ENCODE peak calls at places on chromosomes 5 and 9, in four cellular contexts. C, E, T and V are unnamed samples.

GRCh38 chr5:106699198-106699597 is 971.5 kb downstream of the EFNA5 start:
- DNase-seq in E (no peak), C (no peak), T (no peak), V (no peak)

GRCh38 chr5:570886-571285 is 41.3 kb upstream of the CEP72 start:
- DNase-seq in T (no peak), C (no peak), E (no peak), V (no peak)

GRCh38 chr5:36657563-36657995 is 51.2 kb downstream of the SLC1A3 start:
- DNase-seq in C (no peak), E (peak), T (peak), V (peak)

GRCh38 chr5:169521366-169521983 is 62.1 kb upstream of the SPDL1 start:
- DNase-seq in C (no peak), E (no peak), T (no peak), V (peak)

GRCh38 chr5:31291323-31291854 is 97.9 kb downstream of the CDH6 start:
- DNase-seq in T (peak), C (no peak), E (no peak), V (no peak)

GRCh38 chr5:134526483-134527155 is 1.1 kb downstream of the JADE2 start:
- DNase-seq in E (no peak), T (peak), C (no peak), V (peak)

GRCh38 chr9:385818-386398 is 171.2 kb downstream of the DOCK8 start:
- DNase-seq in T (peak), C (peak), E (peak), V (peak)

GRCh38 chr9:23123048-23123632 is 676.5 kb downstream of the DMRTA1 start:
- DNase-seq in E (no peak), T (peak), C (no peak), V (peak)

GRCh38 chr9:133064241-133065069 is 2.7 kb downstream of the CEL start:
- DNase-seq in T (no peak), E (no peak), C (no peak), V (no peak)

GRCh38 chr5:156528673-156529072 is 201.7 kb downstream of the SGCD start:
- DNase-seq in E (no peak), C (no peak), T (no peak), V (no peak)

GRCh38 chr5:173707392-173707791 is 90.9 kb upstream of the BOD1 start:
- DNase-seq in E (no peak), C (no peak), T (peak), V (peak)

GRCh38 chr5:169602535-169602934 is 19.0 kb downstream of the SPDL1 start:
- DNase-seq in T (peak), C (no peak), E (no peak), V (no peak)

GRCh38 chr9:97593960-97594359 is 39.2 kb downstream of the TSTD2 start:
- DNase-seq in C (no peak), E (no peak), T (peak), V (no peak)

GRCh38 chr9:138103824-138104206 is 226.2 kb downstream of the CACNA1B start:
- DNase-seq in T (no peak), E (no peak), C (no peak), V (no peak)

GRCh38 chr9:101311759-101312420 is 72.9 kb downstream of the BAAT start:
- DNase-seq in T (peak), C (peak), E (peak), V (peak)

GRCh38 chr5:124059200-124059599 is 547.2 kb downstream of the CSNK1G3 start:
- DNase-seq in C (no peak), T (peak), E (no peak), V (no peak)

GRCh38 chr5:168467755-168468280 is 18.5 kb upstream of the RARS1 start:
- DNase-seq in T (no peak), C (no peak), E (no peak), V (no peak)

GRCh38 chr9:112078432-112078831 is 96.7 kb downstream of the SUSD1 start:
- DNase-seq in C (no peak), E (peak), T (no peak), V (no peak)

GRCh38 chr9:112072721-112073553 is 102.2 kb downstream of the SUSD1 start:
- DNase-seq in E (peak), T (peak), C (no peak), V (peak)

GRCh38 chr9:112075009-112075378 is 100.1 kb downstream of the SUSD1 start:
- DNase-seq in T (no peak), E (no peak), C (no peak), V (no peak)

GRCh38 chr9:112074250-112075008 is 100.7 kb downstream of the SUSD1 start:
- DNase-seq in E (peak), C (no peak), T (peak), V (peak)

GRCh38 chr9:112076814-112077213 is 98.3 kb downstream of the SUSD1 start:
- DNase-seq in E (no peak), C (no peak), T (no peak), V (no peak)
- H3K4me3 ChIP-seq in E (no peak), C (no peak), T (no peak), V (no peak)

GRCh38 chr9:111414406-111414805 is 69.8 kb downstream of the ECPAS start:
- DNase-seq in E (no peak), C (no peak), T (no peak), V (no peak)
- H3K4me3 ChIP-seq in E (no peak), C (no peak), T (no peak), V (no peak)

DNA sequence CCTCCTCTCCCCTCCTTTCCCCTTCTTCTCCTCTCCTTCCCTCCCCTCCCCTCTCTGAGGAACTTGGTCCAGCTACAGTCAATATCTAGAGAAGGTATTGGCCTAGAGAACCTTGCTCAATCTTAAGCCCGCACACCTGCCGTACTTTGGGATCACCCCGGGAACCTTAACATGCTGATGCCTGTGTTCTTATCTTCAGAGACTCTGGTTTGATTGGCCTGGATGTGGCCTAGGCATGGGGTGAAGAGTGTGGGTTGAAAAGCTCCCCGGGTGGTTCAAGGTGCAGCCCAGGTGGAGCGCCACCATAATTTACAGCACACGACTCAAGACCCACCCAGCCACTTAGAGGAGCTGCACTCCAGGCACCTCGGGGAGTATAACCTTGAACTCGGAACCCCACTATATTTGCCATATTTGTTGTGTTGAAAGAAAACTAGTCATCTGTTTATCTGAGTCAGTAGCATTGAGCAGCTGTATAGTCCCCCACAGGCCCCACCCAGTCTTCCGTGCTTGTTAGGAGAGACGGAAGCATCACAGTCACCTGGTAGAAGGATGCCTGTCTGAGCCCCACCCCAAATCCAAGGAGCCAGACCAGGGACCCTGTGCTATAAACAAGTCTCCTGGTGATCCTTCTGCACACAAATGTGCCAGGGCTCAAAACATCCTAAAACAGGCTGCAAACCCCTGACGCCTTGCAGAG is 14.4 kb upstream of the PHF19 start:
- DNase-seq in T (no peak), E (no peak), C (no peak), V (no peak)
- H3K4me3 ChIP-seq in T (no peak), E (no peak), C (no peak), V (no peak)

DNA sequence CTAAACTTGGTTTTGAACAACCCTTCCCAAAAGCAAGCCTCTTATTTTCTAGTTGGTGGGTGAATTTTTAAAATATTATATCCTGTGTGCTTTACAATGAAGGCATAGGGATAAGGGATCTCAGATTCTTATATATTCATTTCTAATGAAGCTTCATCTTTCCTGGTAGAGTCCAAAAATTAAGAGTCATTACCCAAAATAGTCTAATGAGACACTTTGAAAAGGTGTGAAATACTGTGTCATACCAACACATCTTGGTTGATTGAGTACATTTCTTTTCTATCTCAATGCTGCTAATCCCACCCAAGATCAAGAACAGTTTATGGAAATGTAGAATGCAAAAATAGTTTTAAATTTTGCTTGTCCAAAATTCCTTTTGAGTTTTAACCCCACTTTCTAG is 7.4 kb downstream of the EBF1 start:
- DNase-seq in C (no peak), T (no peak), E (no peak), V (no peak)
- H3K4me3 ChIP-seq in C (no peak), T (no peak), E (no peak), V (no peak)

GRCh38 chr5:166493042-166493441 is 1798.4 kb upstream of the WWC1 start:
- DNase-seq in C (no peak), T (no peak), E (no peak), V (no peak)
- H3K4me3 ChIP-seq in C (no peak), T (no peak), E (no peak), V (no peak)

DNA sequence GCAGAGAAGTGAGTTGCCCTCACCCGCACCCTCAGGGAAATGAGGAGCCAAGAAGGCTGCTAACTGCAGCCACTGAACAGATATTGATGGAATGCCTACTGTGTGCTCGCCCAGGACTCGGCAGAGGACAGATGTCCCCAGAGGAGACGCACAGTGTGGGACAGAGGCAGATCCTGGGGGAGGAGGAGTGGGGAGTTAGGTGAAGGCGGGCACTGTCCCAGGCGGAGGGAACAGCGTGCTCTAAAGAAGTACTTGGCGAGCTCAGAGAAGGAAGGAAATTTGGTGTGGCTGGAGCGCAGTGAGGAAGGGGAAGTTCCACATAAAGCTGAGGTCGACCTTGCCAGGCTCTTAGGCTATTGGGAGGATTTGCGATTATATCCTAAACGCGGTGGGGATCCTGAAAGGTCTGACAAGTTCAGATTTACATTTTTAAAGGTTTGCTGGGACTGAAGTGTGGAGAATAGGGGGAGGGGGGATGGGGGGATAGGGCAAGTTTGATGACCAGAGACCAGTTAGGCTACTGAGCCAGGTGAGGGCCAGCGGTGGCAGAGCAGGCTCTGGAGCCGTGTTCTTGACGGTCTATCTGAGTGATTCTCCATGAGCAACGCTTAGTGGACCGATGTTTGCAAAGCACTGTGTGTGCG is 23.6 kb upstream of the CERCAM start:
- DNase-seq in C (no peak), E (no peak), T (peak), V (no peak)
- H3K4me3 ChIP-seq in C (no peak), E (no peak), T (no peak), V (no peak)

GRCh38 chr5:68924490-68925145 is 169.2 kb upstream of the SLC30A5 start:
- DNase-seq in E (peak), T (peak), C (no peak), V (peak)

GRCh38 chr5:68918306-68918705 is 175.5 kb upstream of the SLC30A5 start:
- DNase-seq in T (no peak), E (no peak), C (no peak), V (no peak)

GRCh38 chr5:68920888-68921287 is 172.9 kb upstream of the SLC30A5 start:
- DNase-seq in C (no peak), T (no peak), E (no peak), V (no peak)

GRCh38 chr5:68919988-68920490 is 173.8 kb upstream of the SLC30A5 start:
- DNase-seq in E (no peak), C (no peak), T (no peak), V (no peak)

GRCh38 chr5:68922172-68922987 is 171.4 kb upstream of the SLC30A5 start:
- DNase-seq in C (no peak), T (no peak), E (no peak), V (no peak)
- H3K4me3 ChIP-seq in C (no peak), T (no peak), E (no peak), V (no peak)

DNA sequence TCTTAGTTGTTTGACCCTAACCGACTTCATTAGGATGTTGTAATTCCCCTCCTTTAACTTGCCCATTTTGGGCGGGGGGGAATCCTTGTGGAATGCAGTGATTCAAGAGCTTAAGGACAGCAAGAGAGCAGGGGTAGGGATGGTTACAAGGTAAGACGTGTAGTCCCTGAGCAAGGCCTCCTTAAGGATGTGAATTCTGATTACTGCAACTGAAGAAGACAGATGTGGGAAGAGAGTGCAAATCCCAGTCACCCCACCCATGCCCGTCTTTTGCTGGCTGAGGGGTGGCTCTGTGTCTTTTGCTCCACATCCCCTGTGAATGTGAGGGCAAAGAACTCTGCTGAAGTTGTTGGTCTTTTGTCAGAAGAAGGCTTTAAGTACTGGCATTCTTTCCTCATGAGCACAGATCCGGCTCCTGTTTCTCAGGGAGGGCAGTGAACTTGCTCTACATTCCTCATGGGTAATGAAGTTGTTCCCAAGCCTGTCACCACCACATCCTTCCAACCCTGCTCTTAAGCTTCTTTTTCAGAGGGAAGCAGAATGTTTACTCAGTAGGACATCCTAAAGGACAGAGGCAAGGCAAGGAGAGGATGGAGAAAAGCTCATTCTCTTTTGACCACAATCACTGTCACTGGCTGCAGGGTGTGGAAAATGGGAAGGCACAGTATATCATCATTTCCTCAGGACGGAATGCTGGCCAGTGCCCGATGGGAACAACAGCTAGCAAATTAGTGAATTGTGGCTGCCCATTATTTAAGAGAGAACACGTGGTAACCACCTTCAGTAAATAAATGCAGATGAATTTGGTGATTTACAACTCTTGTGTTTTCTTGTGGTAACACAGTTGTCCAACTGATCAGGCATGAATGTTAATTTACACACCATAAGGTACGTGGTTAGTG is 61.5 kb downstream of the RAI14 start:
- DNase-seq in C (no peak), E (peak), T (peak), V (peak)
- H3K4me3 ChIP-seq in C (no peak), E (peak), T (peak), V (no peak)

DNA sequence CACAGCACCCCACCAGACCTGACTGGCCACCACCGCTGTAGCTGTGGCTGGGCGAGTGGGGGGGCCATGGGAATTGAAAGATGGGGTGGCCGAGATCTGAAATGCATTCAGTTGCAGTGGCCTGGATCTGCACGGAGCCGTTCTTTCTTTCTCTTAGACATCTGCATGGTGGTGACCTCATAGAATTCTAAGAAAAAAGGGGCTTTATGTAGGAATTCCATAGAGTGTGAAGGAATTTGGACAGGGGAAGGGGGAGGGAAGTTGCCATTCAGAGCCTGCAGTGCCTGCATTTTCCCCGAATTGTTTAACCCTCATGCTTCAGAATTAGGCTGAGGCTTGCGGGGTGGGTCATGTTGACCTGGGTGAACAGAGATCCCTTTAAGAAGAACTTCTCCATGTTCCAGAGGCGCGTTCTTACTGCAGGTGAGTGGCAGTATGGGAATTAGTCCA is 4.9 kb downstream of the NEK6 start:
- DNase-seq in T (no peak), C (no peak), E (no peak), V (peak)
- H3K4me3 ChIP-seq in T (peak), C (no peak), E (no peak), V (peak)

DNA sequence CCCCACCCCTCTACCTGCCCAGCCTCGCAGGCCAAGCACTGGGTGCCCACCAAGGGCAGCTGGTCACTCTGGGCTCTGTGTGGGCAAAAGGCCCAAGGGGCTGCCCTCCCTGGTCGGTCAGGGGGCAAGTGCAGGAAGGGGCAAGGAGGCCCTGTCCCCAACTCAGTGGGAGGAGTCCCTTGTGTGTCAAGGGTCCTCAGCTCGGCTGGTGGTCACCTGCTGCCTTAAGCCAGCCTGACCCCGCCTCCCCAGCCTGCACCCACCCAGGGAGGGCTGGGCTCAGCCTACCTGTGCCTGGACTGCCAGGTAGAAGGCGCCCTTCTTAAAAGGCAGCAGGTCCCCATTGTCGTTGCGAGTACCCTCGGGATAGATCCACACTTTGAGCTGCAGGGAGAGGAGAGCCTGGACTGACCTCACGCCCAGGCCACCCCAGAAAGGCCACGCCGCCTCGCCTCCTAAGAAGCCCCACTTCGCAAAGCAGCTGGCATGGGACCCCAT is 10.9 kb downstream of the AGPAT2 start:
- DNase-seq in C (no peak), T (no peak), E (no peak), V (no peak)
- H3K4me3 ChIP-seq in C (no peak), T (no peak), E (no peak), V (no peak)